ENCODE peak calls at places on chromosomes 11 and 22, in ten cellular contexts. One of them, this sample, is unnamed.

GRCh38 chr22:31244044-31244942 is 32.2 kb downstream of the LIMK2 start:
- DNase-seq in GM12891: no peak
- DNase-seq in adrenal gland: no peak
- DNase-seq in H1: peak
- DNase-seq in IMR-90: peak
- DNase-seq in heart left ventricle: no peak
- DNase-seq in transverse colon: no peak
- DNase-seq in uterus: no peak
- DNase-seq in stomach: no peak
- DNase-seq in testis: no peak
- DNase-seq in this sample: no peak

GRCh38 chr11:126375726-126376125 is 20.2 kb downstream of the ST3GAL4 start:
- DNase-seq in H1: no peak
- DNase-seq in transverse colon: no peak
- DNase-seq in adrenal gland: no peak
- DNase-seq in testis: no peak
- DNase-seq in stomach: no peak
- DNase-seq in uterus: no peak
- DNase-seq in heart left ventricle: no peak
- DNase-seq in IMR-90: peak
- DNase-seq in GM12891: no peak
- DNase-seq in this sample: no peak

GRCh38 chr22:31945478-31945815 is 1.1 kb downstream of the YWHAH start:
- DNase-seq in H1: no peak
- DNase-seq in GM12891: no peak
- DNase-seq in heart left ventricle: no peak
- DNase-seq in stomach: no peak
- DNase-seq in transverse colon: peak
- DNase-seq in IMR-90: no peak
- DNase-seq in adrenal gland: no peak
- DNase-seq in testis: no peak
- DNase-seq in uterus: no peak
- DNase-seq in this sample: peak

GRCh38 chr22:44325718-44326548 is 13.2 kb upstream of the SHISAL1 start:
- DNase-seq in uterus: no peak
- DNase-seq in adrenal gland: no peak
- DNase-seq in GM12891: no peak
- DNase-seq in testis: no peak
- DNase-seq in stomach: no peak
- DNase-seq in heart left ventricle: no peak
- DNase-seq in IMR-90: peak
- DNase-seq in transverse colon: no peak
- DNase-seq in H1: no peak
- DNase-seq in this sample: no peak

GRCh38 chr22:43428005-43428485 is 16.2 kb downstream of the MPPED1 start:
- DNase-seq in IMR-90: no peak
- DNase-seq in transverse colon: no peak
- DNase-seq in adrenal gland: no peak
- DNase-seq in stomach: no peak
- DNase-seq in testis: no peak
- DNase-seq in GM12891: no peak
- DNase-seq in heart left ventricle: no peak
- DNase-seq in uterus: no peak
- DNase-seq in H1: no peak
- DNase-seq in this sample: no peak

GRCh38 chr11:104965735-104966134 is 2.6 kb downstream of the CASP4 start:
- DNase-seq in transverse colon: no peak
- DNase-seq in H1: no peak
- DNase-seq in adrenal gland: no peak
- DNase-seq in testis: no peak
- DNase-seq in IMR-90: no peak
- DNase-seq in stomach: no peak
- DNase-seq in uterus: no peak
- DNase-seq in heart left ventricle: no peak
- DNase-seq in GM12891: no peak
- DNase-seq in this sample: no peak

GRCh38 chr11:64357904-64358535 is 942 bp upstream of the RPS6KA4 start:
- DNase-seq in uterus: no peak
- DNase-seq in H1: no peak
- DNase-seq in heart left ventricle: peak
- DNase-seq in transverse colon: peak
- DNase-seq in testis: no peak
- DNase-seq in IMR-90: no peak
- DNase-seq in adrenal gland: no peak
- DNase-seq in GM12891: peak
- DNase-seq in stomach: peak
- DNase-seq in this sample: peak

GRCh38 chr22:47835726-47836125 is 1073.3 kb downstream of the TBC1D22A start:
- DNase-seq in stomach: no peak
- DNase-seq in transverse colon: no peak
- DNase-seq in IMR-90: peak
- DNase-seq in testis: no peak
- DNase-seq in heart left ventricle: no peak
- DNase-seq in adrenal gland: no peak
- DNase-seq in H1: no peak
- DNase-seq in uterus: no peak
- DNase-seq in GM12891: no peak
- DNase-seq in this sample: no peak

GRCh38 chr11:660681-661444 is 23.8 kb downstream of the DRD4 start:
- DNase-seq in heart left ventricle: no peak
- DNase-seq in transverse colon: no peak
- DNase-seq in testis: no peak
- DNase-seq in stomach: no peak
- DNase-seq in GM12891: no peak
- DNase-seq in IMR-90: no peak
- DNase-seq in uterus: no peak
- DNase-seq in adrenal gland: no peak
- DNase-seq in H1: no peak
- DNase-seq in this sample: no peak

DNA sequence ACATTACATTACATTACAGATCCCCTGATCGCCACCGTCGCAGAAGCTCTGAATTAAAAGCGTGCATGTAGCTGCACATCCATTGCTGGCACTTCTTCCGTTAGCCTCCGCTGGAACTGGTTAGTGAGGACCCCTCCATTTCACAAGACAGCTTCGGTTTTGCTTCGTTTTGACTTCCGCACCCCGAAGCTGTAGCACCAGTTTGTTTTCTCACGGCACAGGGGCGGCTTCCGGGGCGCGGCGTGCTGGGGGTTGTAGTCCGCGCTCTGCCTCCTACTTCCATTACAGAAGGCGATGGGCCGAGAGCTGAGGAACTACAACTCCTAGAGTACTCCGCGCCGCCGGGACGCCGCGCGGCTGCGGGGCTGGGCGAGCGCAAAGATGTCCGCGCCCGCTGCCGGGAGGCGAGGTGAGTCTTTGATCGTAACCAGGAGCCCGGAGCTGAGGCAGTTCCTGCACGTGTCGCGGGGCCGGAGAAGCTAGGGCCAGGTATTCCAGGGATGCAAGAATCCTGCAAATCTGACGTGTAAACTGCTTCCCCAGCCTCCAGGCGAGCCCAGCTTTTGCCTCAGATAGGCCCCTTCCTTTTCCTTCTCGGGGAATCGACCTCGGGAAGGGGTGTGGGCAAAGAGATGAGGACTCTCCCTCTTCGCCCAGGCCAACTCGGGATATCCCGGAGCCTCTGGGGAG is at the start of gene PEX26:
- DNase-seq in H1: peak
- DNase-seq in testis: peak
- DNase-seq in transverse colon: peak
- DNase-seq in stomach: peak
- DNase-seq in uterus: peak
- DNase-seq in GM12891: peak
- DNase-seq in adrenal gland: peak
- DNase-seq in heart left ventricle: peak
- DNase-seq in IMR-90: peak
- DNase-seq in this sample: peak
- TF ChIP-seq POLR2A in H1: peak
- TF ChIP-seq POLR2A in testis: no peak
- TF ChIP-seq POLR2A in transverse colon: peak
- TF ChIP-seq POLR2A in stomach: no peak
- TF ChIP-seq POLR2A in uterus: peak
- TF ChIP-seq POLR2A in GM12891: peak
- TF ChIP-seq POLR2A in adrenal gland: peak
- TF ChIP-seq POLR2A in heart left ventricle: peak
- TF ChIP-seq POLR2A in IMR-90: no peak
- TF ChIP-seq POLR2A in this sample: peak

DNA sequence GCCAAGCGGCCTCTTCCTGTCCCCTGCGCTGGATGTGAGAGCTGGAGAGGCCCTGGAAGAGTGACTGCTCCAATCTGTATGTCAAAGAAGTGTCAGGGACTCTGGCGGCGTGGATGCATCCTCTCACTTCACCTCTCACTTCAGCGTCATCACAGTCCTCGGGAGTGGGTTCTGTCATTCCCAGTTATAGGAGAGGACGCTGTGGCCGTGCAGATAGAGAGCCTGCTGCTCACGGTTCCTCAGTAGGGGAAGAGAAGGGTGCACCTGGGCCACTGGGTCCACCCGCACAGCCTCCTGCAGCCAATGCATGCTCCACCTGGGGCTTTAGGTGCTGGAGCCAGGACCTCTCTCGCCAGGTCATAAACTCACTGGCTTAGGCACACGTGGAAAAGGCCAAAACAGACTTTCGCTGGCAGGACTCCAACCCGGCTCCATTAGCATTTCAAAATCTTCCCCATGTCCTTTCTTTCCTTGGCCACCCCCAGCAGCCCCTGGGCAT is 57.6 kb downstream of the ST14 start:
- DNase-seq in IMR-90: no peak
- DNase-seq in testis: peak
- DNase-seq in H1: no peak
- DNase-seq in GM12891: no peak
- DNase-seq in stomach: peak
- DNase-seq in adrenal gland: no peak
- DNase-seq in uterus: no peak
- DNase-seq in heart left ventricle: no peak
- DNase-seq in transverse colon: no peak
- DNase-seq in this sample: no peak
- TF ChIP-seq POLR2A in IMR-90: no peak
- TF ChIP-seq POLR2A in testis: no peak
- TF ChIP-seq POLR2A in H1: no peak
- TF ChIP-seq POLR2A in GM12891: no peak
- TF ChIP-seq POLR2A in stomach: no peak
- TF ChIP-seq POLR2A in adrenal gland: no peak
- TF ChIP-seq POLR2A in uterus: no peak
- TF ChIP-seq POLR2A in heart left ventricle: no peak
- TF ChIP-seq POLR2A in transverse colon: no peak
- TF ChIP-seq POLR2A in this sample: no peak

DNA sequence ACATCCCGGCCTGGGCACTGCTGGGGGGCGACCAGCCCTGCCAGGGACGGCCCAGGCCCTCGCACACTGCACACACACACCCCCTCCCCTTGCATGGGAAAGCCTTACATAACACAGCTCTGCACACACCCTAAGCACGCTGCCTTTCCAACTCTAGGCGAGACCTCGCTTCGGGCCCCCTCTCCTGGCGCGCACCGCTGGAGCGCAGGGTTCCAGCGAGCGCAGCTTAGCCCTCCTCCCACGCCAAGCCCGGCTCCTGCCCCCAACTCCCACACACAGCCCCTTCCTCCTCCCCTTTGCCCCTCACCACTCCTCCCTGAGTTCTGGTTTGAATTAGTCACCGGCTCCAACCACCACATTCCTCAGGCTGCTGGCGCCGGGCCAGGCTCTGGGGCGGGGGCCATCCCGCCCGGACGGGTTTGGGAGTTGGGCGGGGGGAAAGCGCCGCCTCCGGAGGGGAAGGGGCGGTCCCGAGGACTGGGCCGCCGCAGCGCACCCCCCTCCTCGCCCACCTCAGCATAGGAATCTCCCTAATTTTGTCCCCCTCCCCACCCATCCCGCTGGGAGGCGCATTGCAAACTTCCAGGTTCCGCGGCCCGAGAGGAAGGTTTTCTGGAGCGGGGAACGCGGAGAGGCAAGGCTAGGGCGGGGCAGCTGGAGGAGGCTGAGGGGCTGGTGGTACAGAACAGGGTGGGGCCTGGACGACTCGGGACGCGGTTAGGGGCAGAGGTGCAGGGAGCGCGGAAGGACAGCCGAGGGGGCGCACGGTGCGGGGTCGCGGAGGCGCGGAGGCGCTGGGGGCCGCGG is 966 bp downstream of the AHNAK start:
- DNase-seq in heart left ventricle: peak
- DNase-seq in testis: peak
- DNase-seq in IMR-90: peak
- DNase-seq in transverse colon: peak
- DNase-seq in stomach: peak
- DNase-seq in uterus: peak
- DNase-seq in GM12891: no peak
- DNase-seq in H1: peak
- DNase-seq in adrenal gland: peak
- DNase-seq in this sample: peak
- TF ChIP-seq POLR2A in heart left ventricle: peak
- TF ChIP-seq POLR2A in testis: no peak
- TF ChIP-seq POLR2A in IMR-90: no peak
- TF ChIP-seq POLR2A in transverse colon: no peak
- TF ChIP-seq POLR2A in stomach: no peak
- TF ChIP-seq POLR2A in uterus: peak
- TF ChIP-seq POLR2A in GM12891: no peak
- TF ChIP-seq POLR2A in H1: no peak
- TF ChIP-seq POLR2A in adrenal gland: no peak
- TF ChIP-seq POLR2A in this sample: no peak

GRCh38 chr11:1692708-1693326 is 4.2 kb upstream of the KRTAP5-6 start:
- DNase-seq in uterus: no peak
- DNase-seq in adrenal gland: no peak
- DNase-seq in IMR-90: no peak
- DNase-seq in stomach: no peak
- DNase-seq in transverse colon: no peak
- DNase-seq in GM12891: no peak
- DNase-seq in testis: no peak
- DNase-seq in H1: no peak
- DNase-seq in heart left ventricle: no peak
- DNase-seq in this sample: no peak

GRCh38 chr11:1694064-1694845 is 2.7 kb upstream of the KRTAP5-6 start:
- DNase-seq in uterus: peak
- DNase-seq in transverse colon: peak
- DNase-seq in GM12891: peak
- DNase-seq in IMR-90: peak
- DNase-seq in stomach: peak
- DNase-seq in heart left ventricle: peak
- DNase-seq in testis: peak
- DNase-seq in adrenal gland: peak
- DNase-seq in H1: peak
- DNase-seq in this sample: peak

GRCh38 chr11:1691878-1692707 is 4.9 kb upstream of the KRTAP5-6 start:
- DNase-seq in GM12891: no peak
- DNase-seq in IMR-90: no peak
- DNase-seq in stomach: no peak
- DNase-seq in transverse colon: no peak
- DNase-seq in uterus: no peak
- DNase-seq in heart left ventricle: no peak
- DNase-seq in testis: no peak
- DNase-seq in adrenal gland: no peak
- DNase-seq in H1: no peak
- DNase-seq in this sample: no peak

GRCh38 chr11:1694846-1695547 is 2.0 kb upstream of the KRTAP5-6 start:
- DNase-seq in IMR-90: no peak
- DNase-seq in heart left ventricle: no peak
- DNase-seq in uterus: no peak
- DNase-seq in GM12891: no peak
- DNase-seq in stomach: no peak
- DNase-seq in transverse colon: no peak
- DNase-seq in H1: no peak
- DNase-seq in adrenal gland: no peak
- DNase-seq in testis: no peak
- DNase-seq in this sample: no peak

GRCh38 chr11:1693327-1694063 is 3.5 kb upstream of the KRTAP5-6 start:
- DNase-seq in adrenal gland: peak
- DNase-seq in stomach: peak
- DNase-seq in GM12891: peak
- DNase-seq in testis: peak
- DNase-seq in IMR-90: peak
- DNase-seq in H1: peak
- DNase-seq in heart left ventricle: peak
- DNase-seq in uterus: peak
- DNase-seq in transverse colon: peak
- DNase-seq in this sample: peak
- TF ChIP-seq POLR2A in adrenal gland: no peak
- TF ChIP-seq POLR2A in stomach: no peak
- TF ChIP-seq POLR2A in GM12891: no peak
- TF ChIP-seq POLR2A in testis: no peak
- TF ChIP-seq POLR2A in IMR-90: no peak
- TF ChIP-seq POLR2A in H1: no peak
- TF ChIP-seq POLR2A in heart left ventricle: no peak
- TF ChIP-seq POLR2A in uterus: no peak
- TF ChIP-seq POLR2A in transverse colon: no peak
- TF ChIP-seq POLR2A in this sample: no peak

This sample was measured in erythroblast.